ENCODE peak calls at places on chromosomes 12 and 14, in six cellular contexts. One of them, this sample, is unnamed.

GRCh38 chr14:78863143-78863542 is 693.0 kb downstream of the NRXN3 start:
- DNase-seq in IMR-90: peak
- DNase-seq in trophoblast cell: peak
- DNase-seq in H1: peak
- DNase-seq in mesenchymal stem cell: peak
- DNase-seq in H9: peak
- DNase-seq in this sample: peak

GRCh38 chr14:51926449-51926848 is 62.9 kb upstream of the RTRAF start:
- DNase-seq in IMR-90: no peak
- DNase-seq in trophoblast cell: no peak
- DNase-seq in H1: no peak
- DNase-seq in mesenchymal stem cell: no peak
- DNase-seq in H9: no peak
- DNase-seq in this sample: no peak

GRCh38 chr12:52946334-52946733 is 2.6 kb upstream of the KRT18 start:
- DNase-seq in IMR-90: no peak
- DNase-seq in trophoblast cell: peak
- DNase-seq in H1: no peak
- DNase-seq in mesenchymal stem cell: peak
- DNase-seq in H9: no peak
- DNase-seq in this sample: no peak

GRCh38 chr14:45426685-45427282 is 173.8 kb upstream of the MIS18BP1 start:
- DNase-seq in IMR-90: peak
- DNase-seq in trophoblast cell: no peak
- DNase-seq in H1: no peak
- DNase-seq in mesenchymal stem cell: peak
- DNase-seq in H9: peak
- DNase-seq in this sample: peak

GRCh38 chr12:8860165-8860961 is 37.9 kb downstream of the A2ML1 start:
- DNase-seq in IMR-90: peak
- DNase-seq in trophoblast cell: peak
- DNase-seq in H1: peak
- DNase-seq in mesenchymal stem cell: peak
- DNase-seq in H9: peak
- DNase-seq in this sample: peak

GRCh38 chr14:101075801-101076413 is 172.4 kb upstream of the RTL1 start:
- DNase-seq in IMR-90: no peak
- DNase-seq in trophoblast cell: no peak
- DNase-seq in H1: no peak
- DNase-seq in mesenchymal stem cell: no peak
- DNase-seq in H9: no peak
- DNase-seq in this sample: no peak

GRCh38 chr12:28026701-28027100 is 54.2 kb upstream of the PTHLH start:
- DNase-seq in IMR-90: no peak
- DNase-seq in trophoblast cell: no peak
- DNase-seq in H1: no peak
- DNase-seq in mesenchymal stem cell: peak
- DNase-seq in H9: no peak
- DNase-seq in this sample: no peak

GRCh38 chr12:1594045-1594294 is 411 bp downstream of the FBXL14 start:
- DNase-seq in IMR-90: no peak
- DNase-seq in trophoblast cell: peak
- DNase-seq in H1: no peak
- DNase-seq in mesenchymal stem cell: peak
- DNase-seq in H9: peak
- DNase-seq in this sample: no peak

GRCh38 chr14:21978999-21979314 is 305.3 kb upstream of the OR4E1 start:
- DNase-seq in IMR-90: no peak
- DNase-seq in trophoblast cell: no peak
- DNase-seq in H1: no peak
- DNase-seq in mesenchymal stem cell: no peak
- DNase-seq in H9: no peak
- DNase-seq in this sample: no peak

GRCh38 chr14:72741836-72742681 is 151.8 kb downstream of the DPF3 start:
- DNase-seq in IMR-90: no peak
- DNase-seq in trophoblast cell: no peak
- DNase-seq in H1: peak
- DNase-seq in mesenchymal stem cell: no peak
- DNase-seq in H9: no peak
- DNase-seq in this sample: no peak

GRCh38 chr12:70724444-70724843 is 87.2 kb upstream of the PTPRB start:
- DNase-seq in IMR-90: peak
- DNase-seq in trophoblast cell: no peak
- DNase-seq in H1: no peak
- DNase-seq in mesenchymal stem cell: peak
- DNase-seq in H9: peak
- DNase-seq in this sample: no peak

GRCh38 chr14:38868415-38869290 is 234.4 kb downstream of the SEC23A start:
- DNase-seq in IMR-90: no peak
- DNase-seq in trophoblast cell: no peak
- DNase-seq in H1: no peak
- DNase-seq in mesenchymal stem cell: no peak
- DNase-seq in H9: no peak
- DNase-seq in this sample: no peak

GRCh38 chr12:125110641-125111360 is 45.6 kb downstream of the AACS start:
- DNase-seq in IMR-90: peak
- DNase-seq in trophoblast cell: no peak
- DNase-seq in H1: no peak
- DNase-seq in mesenchymal stem cell: peak
- DNase-seq in H9: no peak
- DNase-seq in this sample: no peak

GRCh38 chr12:109595321-109595902 is 21.8 kb downstream of the MVK start:
- DNase-seq in IMR-90: no peak
- DNase-seq in trophoblast cell: no peak
- DNase-seq in H1: no peak
- DNase-seq in mesenchymal stem cell: no peak
- DNase-seq in H9: no peak
- DNase-seq in this sample: no peak

GRCh38 chr12:132264086-132265010 is 65.0 kb downstream of the GALNT9 start:
- DNase-seq in IMR-90: no peak
- DNase-seq in trophoblast cell: no peak
- DNase-seq in H1: no peak
- DNase-seq in mesenchymal stem cell: no peak
- DNase-seq in H9: no peak
- DNase-seq in this sample: no peak

GRCh38 chr12:132266802-132267201 is 62.6 kb downstream of the GALNT9 start:
- DNase-seq in IMR-90: no peak
- DNase-seq in trophoblast cell: no peak
- DNase-seq in H1: no peak
- DNase-seq in mesenchymal stem cell: no peak
- DNase-seq in H9: no peak
- DNase-seq in this sample: no peak

GRCh38 chr12:132267873-132268272 is 61.5 kb downstream of the GALNT9 start:
- DNase-seq in IMR-90: no peak
- DNase-seq in trophoblast cell: no peak
- DNase-seq in H1: no peak
- DNase-seq in mesenchymal stem cell: no peak
- DNase-seq in H9: no peak
- DNase-seq in this sample: no peak

GRCh38 chr12:132265056-132265800 is 64.2 kb downstream of the GALNT9 start:
- DNase-seq in IMR-90: no peak
- DNase-seq in trophoblast cell: no peak
- DNase-seq in H1: no peak
- DNase-seq in mesenchymal stem cell: no peak
- DNase-seq in H9: no peak
- DNase-seq in this sample: no peak

GRCh38 chr12:132266370-132266769 is 63.0 kb downstream of the GALNT9 start:
- DNase-seq in IMR-90: no peak
- DNase-seq in trophoblast cell: no peak
- DNase-seq in H1: no peak
- DNase-seq in mesenchymal stem cell: no peak
- DNase-seq in H9: no peak
- DNase-seq in this sample: no peak
- H4K91ac ChIP-seq in IMR-90: no peak
- H4K91ac ChIP-seq in trophoblast cell: no peak
- H4K91ac ChIP-seq in H1: no peak
- H4K91ac ChIP-seq in mesenchymal stem cell: no peak
- H4K91ac ChIP-seq in H9: no peak
- H4K91ac ChIP-seq in this sample: no peak

GRCh38 chr14:85788834-85789233 is 258.9 kb downstream of the FLRT2 start:
- DNase-seq in IMR-90: no peak
- DNase-seq in trophoblast cell: no peak
- DNase-seq in H1: no peak
- DNase-seq in mesenchymal stem cell: no peak
- DNase-seq in H9: no peak
- DNase-seq in this sample: no peak
- H3K9ac ChIP-seq in IMR-90: no peak
- H3K9ac ChIP-seq in trophoblast cell: no peak
- H3K9ac ChIP-seq in H1: no peak
- H3K9ac ChIP-seq in mesenchymal stem cell: no peak
- H3K9ac ChIP-seq in H9: no peak
- H3K9ac ChIP-seq in this sample: no peak

DNA sequence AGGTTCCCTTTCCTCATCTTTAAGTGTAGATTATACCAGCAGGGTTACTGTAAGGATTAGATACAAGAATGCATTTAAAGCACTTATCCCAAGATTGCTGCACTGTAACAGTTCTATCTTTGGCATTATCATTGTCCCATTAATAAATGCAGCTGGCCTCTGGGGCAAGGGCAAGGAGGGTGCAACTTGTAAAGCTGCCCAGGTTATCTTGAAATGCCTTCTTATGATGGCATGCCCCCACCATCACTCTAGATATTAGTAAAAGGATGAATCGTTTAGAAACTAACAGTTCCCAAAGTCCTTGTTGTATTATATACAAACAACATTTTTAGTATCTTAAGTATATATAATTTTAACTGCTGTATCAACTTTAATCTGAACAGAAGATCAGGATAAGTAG is 6.8 kb downstream of the LTA4H start:
- DNase-seq in IMR-90: no peak
- DNase-seq in trophoblast cell: no peak
- DNase-seq in H1: no peak
- DNase-seq in mesenchymal stem cell: no peak
- DNase-seq in H9: no peak
- DNase-seq in this sample: no peak
- H4K91ac ChIP-seq in IMR-90: no peak
- H4K91ac ChIP-seq in trophoblast cell: no peak
- H4K91ac ChIP-seq in H1: no peak
- H4K91ac ChIP-seq in mesenchymal stem cell: no peak
- H4K91ac ChIP-seq in H9: no peak
- H4K91ac ChIP-seq in this sample: no peak

GRCh38 chr12:42585175-42585845 is 4.2 kb downstream of the PRICKLE1 start:
- DNase-seq in IMR-90: no peak
- DNase-seq in trophoblast cell: no peak
- DNase-seq in H1: no peak
- DNase-seq in mesenchymal stem cell: no peak
- DNase-seq in H9: no peak
- DNase-seq in this sample: no peak
- H3K9ac ChIP-seq in IMR-90: no peak
- H3K9ac ChIP-seq in trophoblast cell: no peak
- H3K9ac ChIP-seq in H1: no peak
- H3K9ac ChIP-seq in mesenchymal stem cell: peak
- H3K9ac ChIP-seq in H9: no peak
- H3K9ac ChIP-seq in this sample: no peak

GRCh38 chr12:58189030-58189429 is 247.7 kb downstream of the ATP23 start:
- DNase-seq in IMR-90: no peak
- DNase-seq in trophoblast cell: no peak
- DNase-seq in H1: no peak
- DNase-seq in mesenchymal stem cell: no peak
- DNase-seq in H9: no peak
- DNase-seq in this sample: no peak

GRCh38 chr12:58186914-58187313 is 245.5 kb downstream of the ATP23 start:
- DNase-seq in IMR-90: no peak
- DNase-seq in trophoblast cell: no peak
- DNase-seq in H1: no peak
- DNase-seq in mesenchymal stem cell: no peak
- DNase-seq in H9: no peak
- DNase-seq in this sample: no peak

GRCh38 chr12:58190624-58191023 is 249.3 kb downstream of the ATP23 start:
- DNase-seq in IMR-90: no peak
- DNase-seq in trophoblast cell: no peak
- DNase-seq in H1: no peak
- DNase-seq in mesenchymal stem cell: no peak
- DNase-seq in H9: no peak
- DNase-seq in this sample: no peak
- H4K91ac ChIP-seq in IMR-90: no peak
- H4K91ac ChIP-seq in trophoblast cell: no peak
- H4K91ac ChIP-seq in H1: no peak
- H4K91ac ChIP-seq in mesenchymal stem cell: no peak
- H4K91ac ChIP-seq in H9: no peak
- H4K91ac ChIP-seq in this sample: no peak

This sample was measured in neuronal stem cell.